ENCODE peak calls at places on chromosomes 13 and 19, in seven cellular contexts. D is BE2C, P is psoas muscle, T is HFF-Myc, F is RWPE1, G is tibial nerve, V is activated B cell treated with CpG ODN at 0.5 μM for 24 hours. L is an unnamed sample.

GRCh38 chr13:49935171-49936084 is 712 bp downstream of the SPRYD7 start:
- DNase-seq in D (peak), P (no peak), T (no peak), F (peak), G (peak), V (no peak), L (no peak)

GRCh38 chr19:48810151-48810550 is 678 bp downstream of the BCAT2 start:
- DNase-seq in D (no peak), P (no peak), T (no peak), F (no peak), G (no peak), V (no peak), L (no peak)

GRCh38 chr19:3710265-3710812 is 2.2 kb downstream of the TJP3 start:
- DNase-seq in D (no peak), P (peak), T (no peak), F (peak), G (peak), V (no peak), L (no peak)

GRCh38 chr19:40982594-40983101 is 8.4 kb upstream of the CYP2B6 start:
- DNase-seq in D (no peak), P (no peak), T (no peak), F (peak), G (no peak), V (no peak), L (no peak)

GRCh38 chr19:42113641-42114348 is 18.5 kb downstream of the POU2F2 start:
- DNase-seq in D (peak), P (peak), T (peak), F (peak), G (no peak), V (peak), L (peak)

GRCh38 chr19:40265055-40265762 is 19.9 kb downstream of the AKT2 start:
- DNase-seq in D (no peak), P (peak), T (no peak), F (no peak), G (no peak), V (no peak), L (no peak)

GRCh38 chr13:49635599-49636433 is 7.5 kb downstream of the ARL11 start:
- DNase-seq in D (no peak), P (no peak), T (no peak), F (no peak), G (peak), V (no peak), L (no peak)

GRCh38 chr13:109345433-109345941 is 440.9 kb downstream of the IRS2 start:
- DNase-seq in D (peak), P (no peak), T (no peak), F (peak), G (no peak), V (no peak), L (no peak)

GRCh38 chr19:49430678-49431329 is 5.6 kb downstream of the GFY start:
- DNase-seq in D (no peak), P (no peak), T (no peak), F (no peak), G (no peak), V (no peak), L (no peak)

GRCh38 chr19:5042556-5042955 is 73.6 kb downstream of the KDM4B start:
- DNase-seq in D (no peak), P (no peak), T (no peak), F (no peak), G (no peak), V (no peak), L (no peak)

GRCh38 chr13:49641810-49642291 is 13.5 kb downstream of the ARL11 start:
- DNase-seq in D (no peak), P (peak), T (peak), F (peak), G (peak), V (no peak), L (peak)

GRCh38 chr19:45406165-45406956 is at the start of gene POLR1G:
- DNase-seq in D (peak), P (peak), T (peak), F (peak), G (peak), V (peak), L (no peak)

GRCh38 chr13:27621366-27622101 is at the start of gene POLR1D:
- DNase-seq in D (peak), P (peak), T (no peak), F (peak), G (peak), V (peak), L (no peak)

GRCh38 chr19:30638889-30639288 is 266.7 kb downstream of the ZNF536 start:
- DNase-seq in D (no peak), P (no peak), T (no peak), F (no peak), G (no peak), V (no peak), L (no peak)

GRCh38 chr19:8340341-8341096 is 2.5 kb downstream of the KANK3 start:
- DNase-seq in D (no peak), P (peak), T (no peak), F (no peak), G (no peak), V (no peak), L (no peak)

GRCh38 chr19:54551950-54552912 is 21.4 kb upstream of the LILRA2 start:
- DNase-seq in D (no peak), P (peak), T (no peak), F (no peak), G (peak), V (no peak), L (no peak)

GRCh38 chr13:91456837-91457236 is 58.4 kb downstream of the GPC5 start:
- DNase-seq in D (no peak), P (no peak), T (no peak), F (no peak), G (no peak), V (no peak), L (no peak)

GRCh38 chr19:19482785-19483625 is 32.3 kb downstream of the TSSK6 start:
- DNase-seq in D (no peak), P (peak), T (no peak), F (no peak), G (no peak), V (no peak), L (no peak)

GRCh38 chr13:97855570-97855970 is 97.9 kb upstream of the IPO5 start:
- DNase-seq in D (peak), P (no peak), T (peak), F (peak), G (peak), V (no peak), L (peak)

GRCh38 chr13:31968473-31968872 is 63.1 kb upstream of the FRY start:
- DNase-seq in D (peak), P (no peak), T (no peak), F (no peak), G (peak), V (no peak), L (no peak)

GRCh38 chr19:39833160-39833463 is 850 bp downstream of the DYRK1B start:
- DNase-seq in D (no peak), P (no peak), T (no peak), F (no peak), G (no peak), V (no peak), L (no peak)

GRCh38 chr13:25232937-25233515 is 54.3 kb downstream of the MTMR6 start:
- DNase-seq in D (no peak), P (no peak), T (peak), F (peak), G (no peak), V (no peak), L (no peak)

GRCh38 chr19:17058236-17058635 is 17.0 kb downstream of the HAUS8 start:
- DNase-seq in D (no peak), P (no peak), T (no peak), F (no peak), G (no peak), V (no peak), L (no peak)

GRCh38 chr13:111913790-111914189 is 153.2 kb upstream of the SOX1 start:
- DNase-seq in D (no peak), P (no peak), T (no peak), F (no peak), G (no peak), V (no peak), L (no peak)

GRCh38 chr13:35471466-35472307 is 4.8 kb downstream of the MAB21L1 start:
- DNase-seq in D (peak), P (peak), T (no peak), F (no peak), G (no peak), V (no peak), L (no peak)

GRCh38 chr13:96388598-96388997 is 298.7 kb downstream of the HS6ST3 start:
- DNase-seq in D (no peak), P (no peak), T (no peak), F (no peak), G (no peak), V (no peak), L (no peak)

GRCh38 chr19:6865849-6866248 is 21.5 kb upstream of the ADGRE1 start:
- DNase-seq in D (no peak), P (no peak), T (no peak), F (no peak), G (no peak), V (no peak), L (no peak)

GRCh38 chr19:29098863-29099481 is 114.0 kb downstream of the UQCRFS1 start:
- DNase-seq in D (no peak), P (peak), T (peak), F (peak), G (peak), V (no peak), L (peak)

GRCh38 chr19:15584541-15585115 is 30.4 kb upstream of the CYP4F8 start:
- DNase-seq in D (peak), P (peak), T (peak), F (peak), G (peak), V (peak), L (peak)

GRCh38 chr13:30803791-30804190 is 68.4 kb downstream of the ALOX5AP start:
- DNase-seq in D (no peak), P (no peak), T (no peak), F (no peak), G (no peak), V (no peak), L (no peak)

GRCh38 chr19:43711751-43712355 is 4.0 kb upstream of the IRGC start:
- DNase-seq in D (no peak), P (no peak), T (no peak), F (no peak), G (no peak), V (no peak), L (no peak)

GRCh38 chr19:43707158-43707712 is 8.6 kb upstream of the IRGC start:
- DNase-seq in D (no peak), P (no peak), T (no peak), F (no peak), G (no peak), V (no peak), L (no peak)

GRCh38 chr19:43713208-43713607 is 2.7 kb upstream of the IRGC start:
- DNase-seq in D (no peak), P (no peak), T (no peak), F (no peak), G (no peak), V (no peak), L (no peak)

GRCh38 chr19:43705729-43706128 is 10.1 kb upstream of the IRGC start:
- DNase-seq in D (no peak), P (no peak), T (no peak), F (no peak), G (no peak), V (no peak), L (no peak)

GRCh38 chr19:43708716-43709115 is 7.2 kb upstream of the IRGC start:
- DNase-seq in D (no peak), P (no peak), T (no peak), F (no peak), G (no peak), V (no peak), L (no peak)
- TF ChIP-seq CTCF in D (no peak), P (no peak), T (no peak), F (no peak), G (no peak), V (no peak), L (no peak)

DNA sequence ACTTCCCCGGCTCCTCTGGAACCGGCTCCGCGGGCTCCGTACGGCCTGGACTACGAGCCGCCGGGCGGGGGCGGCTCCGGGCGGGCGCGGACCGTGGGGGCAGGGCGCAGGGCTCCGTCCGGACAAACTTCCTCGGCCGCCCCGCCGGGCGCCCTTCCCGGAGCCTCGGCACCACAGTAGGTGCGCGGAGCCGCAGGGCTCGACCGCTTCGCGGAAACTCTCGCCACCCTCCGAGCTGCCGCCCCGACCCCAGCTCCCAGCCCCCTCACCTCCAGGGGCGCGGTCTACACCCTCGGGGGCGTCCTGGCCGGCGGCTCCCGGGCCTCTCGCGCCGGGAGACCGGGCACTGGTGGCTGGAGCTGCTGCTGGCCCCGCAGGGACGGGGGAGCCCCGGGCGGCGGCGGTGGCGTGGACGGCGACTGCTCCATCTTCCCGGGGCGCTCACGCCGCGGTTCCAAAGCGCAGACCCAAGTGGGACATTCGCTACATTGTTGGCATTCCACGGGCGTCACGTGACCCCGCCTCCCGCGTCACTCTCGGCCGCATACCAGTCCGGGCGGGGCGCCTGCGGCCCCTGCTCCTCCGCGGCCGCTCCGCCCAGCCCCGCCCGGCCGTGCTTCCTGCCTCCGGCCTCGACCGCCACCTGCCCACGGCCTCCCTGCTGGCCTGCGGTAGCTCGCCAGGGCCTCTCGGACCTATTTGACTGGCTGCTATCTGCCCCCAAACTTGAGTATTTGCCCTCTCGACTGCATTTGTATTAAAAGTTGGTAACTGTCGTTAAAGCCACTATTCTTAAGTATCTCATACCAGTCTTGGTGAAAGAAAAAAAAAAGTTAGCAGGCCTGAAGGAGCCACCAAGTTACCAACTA is at the start of gene LATS2:
- DNase-seq in D (peak), P (peak), T (peak), F (peak), G (peak), V (peak), L (peak)
- TF ChIP-seq CTCF in D (no peak), P (peak), T (no peak), F (peak), G (peak), V (no peak), L (peak)

GRCh38 chr19:10568826-10569651 is at the start of gene CDKN2D:
- DNase-seq in D (peak), P (peak), T (peak), F (peak), G (peak), V (peak), L (peak)
- TF ChIP-seq CTCF in D (no peak), P (peak), T (no peak), F (no peak), G (peak), V (no peak), L (no peak)

GRCh38 chr13:52707375-52707774 is 32.2 kb downstream of the CNMD start:
- DNase-seq in D (no peak), P (no peak), T (no peak), F (no peak), G (no peak), V (no peak), L (no peak)

GRCh38 chr13:52706074-52706473 is 33.5 kb downstream of the CNMD start:
- DNase-seq in D (no peak), P (no peak), T (no peak), F (no peak), G (no peak), V (no peak), L (no peak)

GRCh38 chr13:52713894-52714293 is 25.7 kb downstream of the CNMD start:
- DNase-seq in D (no peak), P (no peak), T (no peak), F (no peak), G (peak), V (no peak), L (no peak)

GRCh38 chr13:52711277-52711676 is 28.3 kb downstream of the CNMD start:
- DNase-seq in D (no peak), P (no peak), T (peak), F (no peak), G (no peak), V (no peak), L (no peak)
- TF ChIP-seq CTCF in D (peak), P (no peak), T (no peak), F (no peak), G (no peak), V (no peak), L (no peak)

DNA sequence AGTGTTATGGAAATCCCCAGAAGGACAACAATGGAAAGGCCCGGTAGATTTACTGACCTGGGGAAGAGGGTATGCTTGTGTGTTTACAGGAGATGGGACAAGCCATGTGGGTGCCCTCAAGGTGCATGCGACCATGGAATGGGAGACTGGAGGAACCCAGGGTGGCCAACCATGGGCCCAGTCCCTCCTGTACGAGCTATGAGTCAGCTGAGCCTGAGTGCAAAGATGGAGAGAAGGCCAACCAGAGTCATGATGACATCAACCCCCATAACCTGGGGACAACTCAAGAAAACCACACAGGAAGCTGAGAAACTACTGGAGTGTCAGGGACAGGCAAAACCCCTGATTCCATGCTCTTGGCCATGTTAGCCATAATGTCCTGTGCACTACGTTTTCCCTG is 7.8 kb downstream of the ZNF350 start:
- DNase-seq in D (no peak), P (no peak), T (no peak), F (no peak), G (no peak), V (no peak), L (no peak)
- TF ChIP-seq CTCF in D (no peak), P (no peak), T (no peak), F (no peak), G (no peak), V (no peak), L (no peak)

L was measured in AG09319.